ENCODE peak calls at places on chromosome 5, in nine cellular contexts. N, T, M, W, P, S, K, O and I are unnamed samples.

GRCh38 chr5:145010834-145011233 is 824.3 kb downstream of the PRELID2 start:
- DNase-seq in O (no peak), P (no peak), T (no peak), M (no peak), K (no peak), S (no peak), W (no peak), N (no peak), I (no peak)

GRCh38 chr5:61417345-61417744 is 85.3 kb downstream of the ZSWIM6 start:
- DNase-seq in N (no peak), W (no peak), M (no peak), T (no peak), P (no peak), O (no peak), S (no peak), K (no peak), I (no peak)

GRCh38 chr5:162488077-162488476 is 420.5 kb downstream of the GABRG2 start:
- DNase-seq in M (no peak), O (no peak), W (no peak), T (no peak), N (no peak), K (no peak), S (no peak), P (no peak), I (no peak)

GRCh38 chr5:32020271-32020670 is 153.8 kb downstream of the GOLPH3 start:
- DNase-seq in O (no peak), N (no peak), S (no peak), M (no peak), P (no peak), K (no peak), T (no peak), W (no peak), I (no peak)

GRCh38 chr5:112977440-112977861 is 853 bp downstream of the DCP2 start:
- DNase-seq in M (no peak), T (no peak), O (no peak), W (no peak), N (no peak), K (peak; percentile 15), S (no peak), P (no peak), I (no peak)

GRCh38 chr5:178069909-178070308 is 43.4 kb upstream of the N4BP3 start:
- DNase-seq in S (no peak), N (peak; percentile 13), T (peak; percentile 34), O (no peak), M (no peak), P (peak; percentile 40), K (peak; percentile 59), W (peak; percentile 35), I (no peak)

GRCh38 chr5:34843482-34843881 is 4.5 kb downstream of the TTC23L start:
- DNase-seq in W (no peak), K (no peak), O (no peak), T (no peak), N (no peak), S (no peak), P (no peak), M (no peak), I (no peak)

GRCh38 chr5:169770109-169770508 is 133.0 kb downstream of the DOCK2 start:
- DNase-seq in S (no peak), W (no peak), O (no peak), M (no peak), P (no peak), T (no peak), N (no peak), K (no peak), I (no peak)

GRCh38 chr5:59724482-59725392 is 168.8 kb downstream of the PDE4D start:
- DNase-seq in N (peak; percentile 26), P (no peak), M (no peak), T (no peak), K (peak; percentile 44), O (peak; percentile 25), W (peak; percentile 12), S (no peak), I (no peak)

GRCh38 chr5:80592105-80592504 is 22.0 kb upstream of the ANKRD34B start:
- DNase-seq in T (no peak), K (no peak), S (no peak), M (no peak), P (no peak), O (no peak), W (no peak), N (no peak), I (no peak)

GRCh38 chr5:135705941-135706340 is 127.2 kb upstream of the CXCL14 start:
- DNase-seq in P (no peak), K (no peak), M (no peak), T (no peak), O (no peak), N (peak; percentile 27), W (no peak), S (no peak), I (no peak)

GRCh38 chr5:38681024-38681805 is 124.8 kb upstream of the LIFR start:
- DNase-seq in T (no peak), M (no peak), N (no peak), K (no peak), S (no peak), P (no peak), W (no peak), O (no peak), I (no peak)

GRCh38 chr5:54520940-54521339 is 3.4 kb downstream of the SNX18 start:
- DNase-seq in W (no peak), M (no peak), N (no peak), T (no peak), K (no peak), S (no peak), P (no peak), O (no peak), I (no peak)
- H3K4me1 ChIP-seq in W (peaks cover 2% of the 10 kb centered on the region), M (peaks cover 61% of the 10 kb centered on the region), N (peaks cover 30% of the 10 kb centered on the region), T (peaks cover 3% of the 10 kb centered on the region), K (peaks cover 8% of the 10 kb centered on the region), S (no peaks in the 10 kb centered on the region), P (peaks cover 62% of the 10 kb centered on the region), O (peaks cover 7% of the 10 kb centered on the region), I (peaks cover 26% of the 10 kb centered on the region)

DNA sequence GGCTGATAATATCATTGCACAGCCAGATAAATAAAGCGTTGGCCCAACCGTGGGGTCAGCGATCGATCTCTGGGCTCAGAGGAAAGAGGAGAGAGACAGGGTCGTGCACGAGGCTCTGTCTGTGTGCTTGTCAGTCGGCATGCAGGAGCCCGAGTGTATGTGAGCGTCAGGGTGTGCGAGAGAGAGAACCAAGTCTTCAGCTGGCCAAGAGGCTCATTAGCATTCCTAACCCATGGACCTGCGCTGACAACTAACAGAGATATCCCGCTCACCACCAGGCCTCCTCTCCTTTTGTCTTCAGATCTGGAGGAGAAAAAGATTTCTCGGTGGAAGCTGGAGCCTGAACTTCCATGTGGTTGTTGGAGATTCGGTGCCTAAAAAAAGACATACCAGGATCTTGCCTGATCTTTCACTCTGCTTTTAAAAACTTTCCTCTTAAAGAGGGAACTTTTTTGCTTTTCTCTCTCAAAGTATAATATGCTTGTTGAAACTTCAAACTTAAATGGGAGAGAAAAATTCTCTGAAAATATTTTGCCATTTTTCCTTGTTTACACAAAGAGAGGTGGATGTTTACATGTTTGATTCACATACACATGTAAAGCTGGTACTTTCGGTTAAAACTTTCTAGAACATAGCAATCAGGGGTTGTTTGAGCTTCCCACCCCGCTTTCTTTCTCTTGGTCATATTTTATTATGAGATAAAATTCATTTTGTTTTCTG is 16.6 kb downstream of the NR2F1 start:
- DNase-seq in M (no peak), S (no peak), W (no peak), K (no peak), T (no peak), O (no peak), P (no peak), N (no peak), I (no peak)
- H3K4me3 ChIP-seq in M (no peak overlapping the region), S (no peak overlapping the region), W (no peak overlapping the region), K (no peak overlapping the region), T (no peak overlapping the region), O (no peak overlapping the region), P (no peak overlapping the region), N (no peak overlapping the region), I (no peak overlapping the region)

GRCh38 chr5:132438931-132439330 is 51.6 kb downstream of the IRF1 start:
- DNase-seq in W (no peak), P (no peak), K (no peak), S (peak; percentile 67), M (no peak), O (no peak), N (no peak), T (no peak), I (no peak)

GRCh38 chr5:132435891-132436290 is 54.7 kb downstream of the IRF1 start:
- DNase-seq in K (no peak), O (no peak), W (no peak), N (peak; percentile 38), P (no peak), T (no peak), M (no peak), S (no peak), I (no peak)

GRCh38 chr5:132437604-132438275 is 52.8 kb downstream of the IRF1 start:
- DNase-seq in K (peak; percentile 85), W (no peak), P (peak; percentile 65), N (peak; percentile 84), O (peak; percentile 48), S (peak; percentile 88), M (peak; percentile 79), T (no peak), I (no peak)

GRCh38 chr5:132434813-132435286 is 55.7 kb downstream of the IRF1 start:
- DNase-seq in O (no peak), W (no peak), S (no peak), K (no peak), N (peak; percentile 59), P (no peak), T (peak; percentile 38), M (no peak), I (no peak)

GRCh38 chr5:132436936-132437335 is 53.6 kb downstream of the IRF1 start:
- DNase-seq in M (no peak), S (no peak), P (no peak), N (no peak), O (no peak), W (no peak), T (no peak), K (no peak), I (no peak)
- H3K4me1 ChIP-seq in M (peaks cover 70% of the 10 kb centered on the region), S (peaks cover 6% of the 10 kb centered on the region), P (peaks cover 88% of the 10 kb centered on the region), N (peaks cover 73% of the 10 kb centered on the region), O (no peaks in the 10 kb centered on the region), W (peaks cover 4% of the 10 kb centered on the region), T (peaks cover 4% of the 10 kb centered on the region), K (peaks cover 29% of the 10 kb centered on the region), I (peaks cover 20% of the 10 kb centered on the region)

DNA sequence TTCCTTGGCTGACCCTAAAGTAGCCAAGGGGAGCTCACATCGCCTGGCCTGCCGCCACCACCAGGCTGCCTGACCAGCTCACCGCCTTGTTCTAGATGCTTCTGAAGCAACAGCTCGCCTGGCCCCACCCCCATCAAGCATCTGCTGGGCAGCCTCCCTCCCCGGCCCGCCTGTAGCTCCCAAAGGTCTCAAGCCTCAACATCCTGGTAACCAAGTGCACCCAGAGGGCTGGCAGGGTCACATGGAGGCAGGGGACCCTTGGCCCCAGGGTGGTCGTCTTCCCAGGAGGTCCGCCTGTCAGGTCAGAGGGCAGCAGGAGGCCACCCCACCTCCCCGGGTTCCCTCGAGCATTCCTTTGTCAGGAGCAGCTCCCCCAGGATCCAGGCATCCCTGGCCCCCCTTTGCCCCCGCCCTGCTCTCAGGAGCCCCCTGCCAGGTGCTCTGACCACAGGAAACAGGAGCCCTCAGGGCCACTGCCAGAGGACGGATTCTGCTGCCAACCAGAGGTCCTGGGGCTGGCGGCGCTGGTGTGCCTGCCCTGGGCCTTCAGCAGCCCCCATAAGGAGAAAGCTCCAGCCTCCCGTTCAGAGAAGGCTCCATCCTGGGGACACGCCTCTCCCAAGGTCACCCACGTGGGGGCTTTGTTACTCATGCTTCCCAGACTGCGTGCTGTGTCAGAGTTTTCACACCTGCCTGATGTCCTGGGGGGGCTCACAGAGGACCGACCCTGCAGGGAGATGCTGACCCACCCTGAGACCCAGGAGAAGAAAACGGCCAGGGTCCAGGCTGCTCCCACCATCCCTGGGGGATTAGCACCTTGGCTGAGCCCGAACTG is 3.5 kb upstream of the LRRC14B start:
- DNase-seq in P (no peak), O (no peak), S (peak; percentile 52), M (peak; percentile 16), T (no peak), W (no peak), K (no peak), N (no peak), I (no peak)
- H3K4me3 ChIP-seq in P (no peak overlapping the region), O (no peak overlapping the region), S (no peak overlapping the region), M (peak overlapping the region; percentile 47), T (no peak overlapping the region), W (no peak overlapping the region), K (no peak overlapping the region), N (peak overlapping the region; percentile 9), I (no peak overlapping the region)